ENCODE peak calls at places on chromosomes 6 and 20, in eight cellular contexts. L is HepG2, U is OCI-LY7, B is SK-N-SH, F is Karpas-422, Z is H1, A is GM23338, D is hepatocyte. I is an unnamed sample.

GRCh38 chr6:169868458-169868857 is 117.0 kb downstream of the ERMARD start:
- DNase-seq in A (no peak), L (no peak), B (no peak), D (no peak), U (peak), F (no peak), Z (no peak), I (no peak)

GRCh38 chr6:21201673-21202430 is 391.7 kb upstream of the SOX4 start:
- DNase-seq in L (no peak), F (peak), A (no peak), U (no peak), Z (no peak), D (no peak), B (peak), I (no peak)

GRCh38 chr6:7145269-7146078 is 37.7 kb downstream of the RREB1 start:
- DNase-seq in D (no peak), A (peak), U (no peak), L (no peak), B (no peak), Z (no peak), F (no peak), I (no peak)

GRCh38 chr20:45444050-45444449 is 25.5 kb upstream of the WFDC2 start:
- DNase-seq in B (no peak), Z (no peak), D (no peak), A (no peak), U (no peak), F (no peak), L (no peak), I (no peak)

GRCh38 chr6:152240983-152241766 is 396.0 kb downstream of the SYNE1 start:
- DNase-seq in D (no peak), L (peak), F (no peak), U (no peak), B (no peak), A (no peak), Z (no peak), I (no peak)

GRCh38 chr6:37809144-37809543 is 10.4 kb upstream of the ZFAND3 start:
- DNase-seq in B (no peak), A (no peak), L (no peak), D (no peak), Z (no peak), F (no peak), U (no peak), I (peak)

GRCh38 chr20:20761302-20761701 is 48.9 kb upstream of the RALGAPA2 start:
- DNase-seq in A (no peak), Z (no peak), D (no peak), U (no peak), L (no peak), F (no peak), B (no peak), I (no peak)

GRCh38 chr20:14288341-14289330 is 48.8 kb downstream of the FLRT3 start:
- DNase-seq in F (no peak), B (no peak), U (no peak), A (no peak), Z (no peak), D (peak), L (peak), I (peak)

GRCh38 chr6:86937219-86938079 is at the start of gene HTR1E:
- DNase-seq in L (peak), A (peak), U (no peak), Z (no peak), D (peak), B (peak), F (peak), I (peak)

GRCh38 chr20:49765846-49766541 is 46.6 kb upstream of the SLC9A8 start:
- DNase-seq in Z (no peak), D (no peak), F (no peak), L (no peak), A (no peak), U (no peak), B (no peak), I (no peak)

GRCh38 chr6:3455490-3456394 is 1.1 kb downstream of the SLC22A23 start:
- DNase-seq in Z (no peak), D (peak), B (peak), L (peak), A (peak), F (no peak), U (no peak), I (no peak)

GRCh38 chr20:10433014-10433622 is 904 bp downstream of the MKKS start:
- DNase-seq in A (no peak), D (no peak), U (no peak), B (peak), L (peak), Z (no peak), F (no peak), I (no peak)

GRCh38 chr6:32194825-32195651 is 2.6 kb upstream of the GPSM3 start:
- DNase-seq in F (peak), D (peak), U (peak), Z (no peak), L (no peak), A (peak), B (peak), I (peak)

GRCh38 chr20:50876816-50877215 is 54.4 kb downstream of the ADNP start:
- DNase-seq in D (no peak), L (no peak), U (no peak), Z (no peak), A (no peak), F (no peak), B (no peak), I (no peak)

GRCh38 chr6:113102761-113103160 is 754.4 kb upstream of the MARCKS start:
- DNase-seq in U (no peak), F (no peak), Z (no peak), L (no peak), A (no peak), D (no peak), B (no peak), I (peak)

GRCh38 chr6:121993362-121993761 is 406.1 kb upstream of the HSF2 start:
- DNase-seq in D (no peak), L (no peak), A (no peak), Z (no peak), U (no peak), B (no peak), F (no peak), I (no peak)

GRCh38 chr6:70651326-70651905 is 16.3 kb upstream of the SMAP1 start:
- DNase-seq in U (no peak), D (no peak), A (no peak), F (no peak), B (no peak), Z (no peak), L (no peak), I (no peak)

GRCh38 chr20:51309128-51309527 is 233.4 kb downstream of the NFATC2 start:
- DNase-seq in A (no peak), L (no peak), U (no peak), Z (no peak), B (no peak), D (no peak), F (no peak), I (no peak)

GRCh38 chr20:38674178-38675133 is 49.8 kb upstream of the SLC32A1 start:
- DNase-seq in D (peak), U (peak), A (peak), B (peak), F (no peak), Z (peak), L (no peak), I (peak)

GRCh38 chr6:37653933-37654565 is 43.6 kb downstream of the MDGA1 start:
- DNase-seq in U (peak), Z (peak), F (peak), L (peak), D (peak), A (peak), B (peak), I (no peak)

GRCh38 chr6:117601811-117602150 is 530 bp downstream of the GOPC start:
- DNase-seq in Z (no peak), A (peak), U (peak), F (peak), D (no peak), L (no peak), B (no peak), I (no peak)

GRCh38 chr6:81859884-81860283 is 107.4 kb upstream of the TENT5A start:
- DNase-seq in Z (no peak), A (no peak), B (no peak), L (no peak), D (no peak), F (no peak), U (no peak), I (peak)

GRCh38 chr6:159328052-159328451 is 158.9 kb downstream of the FNDC1 start:
- DNase-seq in B (no peak), F (no peak), A (no peak), U (no peak), L (no peak), D (no peak), Z (no peak), I (no peak)

GRCh38 chr20:53922901-53923314 is 147.5 kb downstream of the BCAS1 start:
- DNase-seq in B (no peak), A (no peak), Z (no peak), D (no peak), F (peak), L (no peak), U (peak), I (no peak)

GRCh38 chr6:120903836-120904235 is 430.4 kb downstream of the TBC1D32 start:
- DNase-seq in A (peak), U (no peak), D (no peak), L (no peak), B (no peak), Z (no peak), F (no peak), I (no peak)

GRCh38 chr6:143061597-143062385 is 1.1 kb downstream of the AIG1 start:
- DNase-seq in L (peak), U (no peak), B (no peak), A (no peak), Z (no peak), F (no peak), D (peak), I (peak)

GRCh38 chr20:2816583-2817340 is 598 bp downstream of the TMEM239 start:
- DNase-seq in L (no peak), B (peak), A (peak), Z (no peak), D (no peak), U (no peak), F (peak), I (no peak)

GRCh38 chr6:42142118-42142835 is at the start of gene C6orf132:
- DNase-seq in L (peak), D (peak), U (no peak), F (no peak), A (peak), Z (peak), B (peak), I (no peak)

GRCh38 chr6:42140756-42141602 is 1.4 kb downstream of the C6orf132 start:
- DNase-seq in F (no peak), L (no peak), B (peak), Z (no peak), A (no peak), D (no peak), U (no peak), I (no peak)

GRCh38 chr6:42140051-42140450 is 2.4 kb downstream of the C6orf132 start:
- DNase-seq in F (peak), B (no peak), U (no peak), L (no peak), D (peak), Z (no peak), A (no peak), I (no peak)

GRCh38 chr6:42138630-42139619 is 3.5 kb downstream of the C6orf132 start:
- DNase-seq in B (no peak), A (peak), D (no peak), U (no peak), L (peak), F (no peak), Z (no peak), I (no peak)

GRCh38 chr6:42141603-42142117 is 760 bp downstream of the C6orf132 start:
- DNase-seq in A (no peak), F (no peak), U (no peak), L (no peak), Z (no peak), B (no peak), D (peak), I (no peak)
- H3K4me2 ChIP-seq in A (peak), F (no peak), U (no peak), L (peak), Z (peak), B (no peak), D (peak), I (peak)

GRCh38 chr20:22583773-22584629 is at the start of gene FOXA2:
- DNase-seq in L (peak), A (peak), D (peak), Z (no peak), F (no peak), B (no peak), U (no peak), I (no peak)

GRCh38 chr20:22584922-22585785 is 782 bp upstream of the FOXA2 start:
- DNase-seq in A (peak), U (no peak), F (no peak), Z (no peak), L (peak), D (peak), B (no peak), I (no peak)

GRCh38 chr20:22585786-22586493 is 1.6 kb upstream of the FOXA2 start:
- DNase-seq in L (no peak), U (no peak), Z (no peak), B (no peak), A (no peak), F (no peak), D (no peak), I (no peak)

GRCh38 chr20:22584630-22584921 is 204 bp upstream of the FOXA2 start:
- DNase-seq in B (no peak), L (peak), A (peak), D (peak), Z (no peak), U (no peak), F (no peak), I (no peak)

DNA sequence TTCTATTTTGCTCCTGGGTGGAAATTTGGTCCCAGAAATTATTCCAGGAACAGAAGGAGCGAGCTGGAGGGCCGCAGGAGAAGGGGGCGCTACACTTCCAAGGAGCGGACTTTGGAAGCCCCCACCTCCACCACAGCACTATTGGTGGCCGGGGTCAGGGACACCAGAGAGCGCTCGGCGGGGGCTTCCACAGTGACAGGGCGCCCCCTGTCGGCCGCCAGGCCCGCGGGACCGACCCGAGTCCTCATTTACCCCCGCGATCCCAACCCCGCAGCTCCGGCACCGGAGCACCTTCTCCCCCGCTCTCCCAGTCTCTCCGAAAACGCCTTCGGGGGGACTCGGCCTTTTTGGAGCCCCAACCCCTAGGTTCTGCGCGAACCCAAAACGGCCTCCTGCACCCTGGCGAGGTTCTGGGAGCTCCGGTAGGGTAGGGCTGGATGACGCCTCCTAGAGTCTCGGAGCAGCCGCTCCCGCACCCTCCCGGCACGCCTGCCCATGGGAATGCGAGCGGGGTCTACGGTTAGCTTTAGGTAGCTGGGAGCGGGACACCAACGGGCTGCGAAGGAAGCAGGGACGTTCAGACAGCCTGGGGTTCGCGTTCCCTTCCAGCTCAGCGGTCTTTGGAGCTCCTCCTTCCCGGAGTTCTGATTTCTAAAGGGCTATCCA is 2.4 kb upstream of the FOXA2 start:
- DNase-seq in B (peak), D (peak), U (no peak), A (peak), L (peak), F (peak), Z (no peak), I (no peak)
- H3K4me2 ChIP-seq in B (no peak), D (peak), U (no peak), A (peak), L (peak), F (no peak), Z (peak), I (no peak)

GRCh38 chr20:57717797-57718196 is 8.0 kb upstream of the PMEPA1 start:
- DNase-seq in A (no peak), U (no peak), F (no peak), L (no peak), B (no peak), D (no peak), Z (no peak), I (peak)
- H3K4me2 ChIP-seq in A (no peak), U (peak), F (no peak), L (no peak), B (no peak), D (peak), Z (no peak), I (peak)

GRCh38 chr6:157079774-157080173 is 243.5 kb downstream of the TMEM242 start:
- DNase-seq in L (no peak), A (no peak), B (no peak), Z (no peak), U (no peak), F (peak), D (no peak), I (no peak)
- H3K4me2 ChIP-seq in L (no peak), A (no peak), B (no peak), Z (no peak), U (peak), F (peak), D (no peak), I (no peak)

DNA sequence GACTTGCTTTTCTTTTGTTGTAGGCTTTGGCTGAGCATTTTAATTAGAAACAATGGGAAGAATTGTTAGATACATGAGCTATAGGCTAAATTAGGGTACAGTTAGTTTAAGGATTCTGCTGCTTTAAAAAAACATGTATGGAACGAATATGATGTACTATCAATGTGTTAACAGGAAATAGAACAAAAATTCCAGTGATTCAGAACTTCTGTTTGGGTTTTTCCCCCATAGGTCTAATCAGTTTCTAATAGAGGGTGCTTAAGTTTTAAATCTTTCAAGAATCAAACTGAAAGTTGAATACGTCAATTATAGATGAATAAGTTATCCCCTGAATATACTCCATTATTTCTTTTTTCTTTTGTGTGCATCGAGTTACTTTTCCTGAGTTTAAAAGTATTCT is 1.9 kb downstream of the TAB2 start:
- DNase-seq in F (no peak), U (no peak), L (no peak), D (no peak), B (no peak), Z (no peak), A (no peak), I (no peak)
- H3K4me2 ChIP-seq in F (peak), U (peak), L (peak), D (peak), B (peak), Z (peak), A (peak), I (peak)

GRCh38 chr20:16551601-16552419 is 21.4 kb downstream of the KIF16B start:
- DNase-seq in U (no peak), F (no peak), D (no peak), A (no peak), B (no peak), Z (no peak), L (no peak), I (no peak)
- H3K4me2 ChIP-seq in U (no peak), F (no peak), D (no peak), A (no peak), B (no peak), Z (no peak), L (no peak), I (no peak)

GRCh38 chr20:611047-611842 is 1.1 kb upstream of the TCF15 start:
- DNase-seq in F (no peak), D (no peak), A (no peak), Z (no peak), B (no peak), L (no peak), U (no peak), I (no peak)

GRCh38 chr20:608970-609369 is 1.1 kb downstream of the TCF15 start:
- DNase-seq in B (no peak), L (no peak), Z (no peak), A (no peak), D (no peak), U (no peak), F (no peak), I (no peak)

GRCh38 chr20:610130-611046 is at the start of gene TCF15:
- DNase-seq in D (peak), Z (no peak), B (peak), A (peak), L (no peak), U (no peak), F (no peak), I (no peak)

GRCh38 chr20:607476-607875 is 2.6 kb downstream of the TCF15 start:
- DNase-seq in B (no peak), F (no peak), L (no peak), D (no peak), Z (no peak), A (no peak), U (no peak), I (no peak)

DNA sequence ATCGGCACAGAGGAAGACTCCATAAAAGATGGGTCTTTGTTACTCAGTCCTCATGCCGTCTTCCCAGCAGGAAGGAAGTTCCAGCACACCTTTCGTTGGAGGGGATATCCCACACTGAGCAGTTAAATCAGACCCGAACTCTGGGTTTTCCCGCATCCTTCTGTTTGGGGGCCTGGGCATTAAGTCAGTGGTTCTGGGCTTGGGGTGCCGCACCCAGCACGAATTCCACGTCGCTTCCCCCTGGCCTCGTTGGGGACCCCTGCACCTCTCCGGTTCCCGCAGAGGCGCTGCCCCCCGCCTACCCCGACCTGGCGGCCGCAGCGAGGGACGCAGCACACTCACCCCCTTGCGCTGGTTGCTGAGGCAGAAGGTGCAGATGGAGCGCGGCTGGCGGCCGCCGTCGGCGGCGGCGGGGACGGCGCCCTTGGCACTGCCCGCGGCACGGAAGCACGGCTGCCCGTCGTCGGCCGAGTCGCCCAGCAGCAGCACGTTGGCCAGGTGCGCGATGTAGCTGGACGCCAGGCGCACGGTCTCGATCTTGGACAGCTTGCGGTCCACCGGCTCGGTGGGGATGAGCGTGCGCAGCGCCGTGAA is 641 bp downstream of the TCF15 start:
- DNase-seq in L (no peak), A (peak), D (no peak), U (no peak), Z (no peak), B (peak), F (no peak), I (no peak)
- H3K4me2 ChIP-seq in L (no peak), A (peak), D (peak), U (no peak), Z (peak), B (no peak), F (no peak), I (no peak)

GRCh38 chr6:109625199-109625598 is 65.8 kb downstream of the AK9 start:
- DNase-seq in L (no peak), U (no peak), D (no peak), B (no peak), Z (no peak), F (no peak), A (no peak), I (no peak)

GRCh38 chr6:109628158-109629000 is 62.6 kb downstream of the AK9 start:
- DNase-seq in L (no peak), Z (no peak), D (no peak), A (no peak), F (no peak), U (no peak), B (no peak), I (no peak)

GRCh38 chr6:109626311-109626710 is 64.7 kb downstream of the AK9 start:
- DNase-seq in L (peak), A (no peak), Z (no peak), F (no peak), U (no peak), B (no peak), D (no peak), I (no peak)

GRCh38 chr6:109623288-109623687 is 67.7 kb downstream of the AK9 start:
- DNase-seq in Z (no peak), A (no peak), L (no peak), B (no peak), U (no peak), D (no peak), F (no peak), I (no peak)
- H3K4me2 ChIP-seq in Z (no peak), A (no peak), L (no peak), B (no peak), U (no peak), D (no peak), F (no peak), I (no peak)

I was measured in astrocyte.